ENCODE peak calls at places on chromosomes 11 and 22, in four cellular contexts. J is K562, F is neuronal stem cell, N is astrocyte. V is an unnamed sample.

GRCh38 chr11:35173620-35174278 is 34.8 kb downstream of the CD44 start:
- DNase-seq in F (no peak), J (no peak), N (no peak), V (no peak)

GRCh38 chr11:43547900-43548381 is 132.6 kb upstream of the HSD17B12 start:
- DNase-seq in F (no peak), J (peak; percentile 58), N (no peak), V (no peak)

GRCh38 chr11:285894-286220 is 3.1 kb upstream of the PGGHG start:
- DNase-seq in F (no peak), N (no peak), J (no peak), V (no peak)

GRCh38 chr11:27485930-27486773 is 13.6 kb upstream of the LGR4 start:
- DNase-seq in J (peak; percentile 75), F (peak; percentile 56), N (peak; percentile 31), V (peak; percentile 57)

GRCh38 chr11:85740464-85741400 is 54.7 kb upstream of the CCDC89 start:
- DNase-seq in F (no peak), J (no peak), N (no peak), V (no peak)

GRCh38 chr22:30114356-30114755 is 34.1 kb downstream of the HORMAD2 start:
- DNase-seq in J (no peak), N (no peak), F (no peak), V (no peak)

GRCh38 chr11:129608711-129609110 is 206.9 kb upstream of the TMEM45B start:
- DNase-seq in F (no peak), N (no peak), J (no peak), V (no peak)

GRCh38 chr11:116035972-116036371 is 531.8 kb upstream of the CADM1 start:
- DNase-seq in J (no peak), N (no peak), F (no peak), V (no peak)

GRCh38 chr11:61108847-61109585 is 6.7 kb downstream of the CD5 start:
- DNase-seq in F (no peak), N (no peak), J (no peak), V (no peak)

GRCh38 chr11:22938691-22939090 is 78.4 kb upstream of the CCDC179 start:
- DNase-seq in N (no peak), F (no peak), J (no peak), V (no peak)

GRCh38 chr11:86207413-86207812 is 37.1 kb upstream of the EED start:
- DNase-seq in F (no peak), J (no peak), N (no peak), V (no peak)

GRCh38 chr11:2768471-2769408 is 68.9 kb upstream of the KCNQ1OT1 start:
- DNase-seq in J (peak; percentile 63), N (peak; percentile 78), F (no peak), V (peak; percentile 50)

GRCh38 chr11:112797653-112798293 is 163.4 kb upstream of the NCAM1 start:
- DNase-seq in N (no peak), J (peak; percentile 65), F (peak; percentile 35), V (peak; percentile 84)

GRCh38 chr22:31556627-31557203 is 60.4 kb downstream of the SFI1 start:
- DNase-seq in J (peak; percentile 41), N (no peak), F (peak; percentile 9), V (peak; percentile 41)

GRCh38 chr11:19536131-19536530 is 176.5 kb upstream of the NAV2 start:
- DNase-seq in N (no peak), F (no peak), J (no peak), V (no peak)

GRCh38 chr22:30574095-30574981 is at the start of gene GAL3ST1:
- DNase-seq in N (no peak), J (no peak), F (peak; percentile 45), V (peak; percentile 30)

GRCh38 chr11:133219543-133219942 is 312.8 kb downstream of the OPCML start:
- DNase-seq in N (no peak), J (peak; percentile 1), F (no peak), V (peak; percentile 18)

GRCh38 chr22:42280140-42280539 is 9.7 kb upstream of the TCF20 start:
- DNase-seq in F (no peak), J (no peak), N (no peak), V (no peak)

GRCh38 chr22:27133951-27134664 is 476.7 kb downstream of the MIAT start:
- DNase-seq in J (peak; percentile 35), F (no peak), N (peak; percentile 95), V (peak; percentile 27)

GRCh38 chr11:96054870-96055705 is 131.2 kb upstream of the MTMR2 start:
- DNase-seq in J (peak; percentile 43), F (peak; percentile 71), N (peak; percentile 41), V (peak; percentile 71)

GRCh38 chr22:17981497-17981896 is 42.9 kb downstream of the MICAL3 start:
- DNase-seq in F (no peak), N (no peak), J (no peak), V (no peak)

GRCh38 chr22:19504900-19505734 is 19.1 kb downstream of the CLDN5 start:
- DNase-seq in N (no peak), F (no peak), J (no peak), V (no peak)

GRCh38 chr11:101848262-101848661 is 66.5 kb upstream of the CEP126 start:
- DNase-seq in J (peak; percentile 6), F (no peak), N (no peak), V (no peak)

GRCh38 chr11:46890665-46891064 is 27.7 kb downstream of the LRP4 start:
- DNase-seq in F (no peak), N (no peak), J (no peak), V (no peak)

GRCh38 chr11:72411623-72412532 is 22.5 kb downstream of the CLPB start:
- DNase-seq in J (peak; percentile 78), F (no peak), N (no peak), V (peak; percentile 71)

GRCh38 chr11:117597083-117597482 is 199.9 kb downstream of the DSCAML1 start:
- DNase-seq in J (peak; percentile 59), N (peak; percentile 14), F (peak; percentile 66), V (peak; percentile 76)

GRCh38 chr11:17462940-17463339 is 13.7 kb downstream of the ABCC8 start:
- DNase-seq in F (no peak), N (no peak), J (peak; percentile 24), V (no peak)

GRCh38 chr11:1570001-1570453 is 2.0 kb downstream of the DUSP8 start:
- DNase-seq in F (no peak), J (no peak), N (no peak), V (no peak)

GRCh38 chr22:42656578-42656977 is 7.4 kb upstream of the CYB5R3 start:
- DNase-seq in J (no peak), N (no peak), F (no peak), V (no peak)

GRCh38 chr11:96338910-96339703 is 3.9 kb downstream of the MAML2 start:
- DNase-seq in N (peak; percentile 81), F (no peak), J (no peak), V (peak; percentile 52)

GRCh38 chr11:67644042-67644441 is 4.5 kb upstream of the TBX10 start:
- DNase-seq in J (peak; percentile 54), F (no peak), N (no peak), V (peak; percentile 69)

GRCh38 chr11:57637626-57638004 is 12.1 kb downstream of the YPEL4 start:
- DNase-seq in N (no peak), F (no peak), J (no peak), V (peak; percentile 95)

GRCh38 chr11:80844110-80844509 is 1403.3 kb upstream of the TENM4 start:
- DNase-seq in N (no peak), F (no peak), J (no peak), V (peak; percentile 34)

GRCh38 chr11:64876835-64877341 is 1.5 kb downstream of the EHD1 start:
- DNase-seq in N (no peak), J (no peak), F (no peak), V (peak; percentile 37)

GRCh38 chr11:65163684-65164083 is 6.3 kb upstream of the SPDYC start:
- DNase-seq in J (no peak), N (no peak), F (no peak), V (no peak)

GRCh38 chr22:20093437-20093836 is 13.4 kb downstream of the DGCR8 start:
- DNase-seq in F (no peak), N (no peak), J (no peak), V (no peak)

GRCh38 chr11:79487412-79487811 is 46.6 kb upstream of the TENM4 start:
- DNase-seq in F (no peak), J (no peak), N (no peak), V (no peak)

GRCh38 chr11:68657021-68657780 is 27.1 kb upstream of the GAL start:
- DNase-seq in F (no peak), N (no peak), J (no peak), V (no peak)

GRCh38 chr22:37254867-37255233 is 10.8 kb upstream of the RAC2 start:
- DNase-seq in F (no peak), J (peak; percentile 47), N (peak; percentile 74), V (no peak)

GRCh38 chr11:112016765-112017356 is 8.3 kb upstream of the DLAT start:
- DNase-seq in F (peak; percentile 3), N (peak; percentile 40), J (no peak), V (no peak)

GRCh38 chr11:75583710-75584658 is 21.9 kb downstream of the SERPINH1 start:
- DNase-seq in N (peak; percentile 76), F (peak; percentile 69), J (peak; percentile 46), V (peak; percentile 87)

GRCh38 chr11:75579841-75580240 is 17.8 kb downstream of the SERPINH1 start:
- DNase-seq in F (no peak), N (no peak), J (no peak), V (no peak)

GRCh38 chr11:75585271-75585670 is 23.2 kb downstream of the SERPINH1 start:
- DNase-seq in J (no peak), F (no peak), N (no peak), V (no peak)

GRCh38 chr11:75582461-75582934 is 20.4 kb downstream of the SERPINH1 start:
- DNase-seq in F (no peak), J (no peak), N (no peak), V (no peak)

GRCh38 chr11:75582935-75583709 is 21.1 kb downstream of the SERPINH1 start:
- DNase-seq in J (peak; percentile 55), N (peak; percentile 60), F (peak; percentile 81), V (peak; percentile 95)
- H3K9ac ChIP-seq in J (peak overlapping the region; percentile 61), N (peak overlapping the region; percentile 95), F (peak overlapping the region; percentile 94), V (peak overlapping the region; percentile 82)

DNA sequence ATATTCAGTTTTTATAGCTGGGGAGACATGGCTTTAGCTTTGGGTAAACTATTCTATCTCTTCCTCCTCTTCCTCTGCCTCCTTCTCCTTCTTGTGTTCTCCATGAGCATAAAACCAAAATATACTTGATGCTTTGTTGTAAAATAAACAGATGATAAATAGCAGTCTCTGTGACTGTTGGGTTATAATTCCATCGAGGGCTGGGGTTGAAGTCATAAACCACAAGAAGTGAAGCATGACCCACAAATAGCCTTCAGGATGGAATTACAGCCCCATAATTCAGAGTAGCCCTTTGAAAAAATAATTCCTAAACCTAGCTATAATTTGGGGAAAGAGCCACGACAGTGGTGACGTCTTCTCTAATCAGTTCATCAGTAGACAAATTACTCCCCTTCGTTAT is 177.7 kb downstream of the SNX19 start:
- DNase-seq in J (no peak), N (peak; percentile 90), F (no peak), V (no peak)
- H3K9ac ChIP-seq in J (no peak overlapping the region), N (peak overlapping the region; percentile 64), F (no peak overlapping the region), V (no peak overlapping the region)

DNA sequence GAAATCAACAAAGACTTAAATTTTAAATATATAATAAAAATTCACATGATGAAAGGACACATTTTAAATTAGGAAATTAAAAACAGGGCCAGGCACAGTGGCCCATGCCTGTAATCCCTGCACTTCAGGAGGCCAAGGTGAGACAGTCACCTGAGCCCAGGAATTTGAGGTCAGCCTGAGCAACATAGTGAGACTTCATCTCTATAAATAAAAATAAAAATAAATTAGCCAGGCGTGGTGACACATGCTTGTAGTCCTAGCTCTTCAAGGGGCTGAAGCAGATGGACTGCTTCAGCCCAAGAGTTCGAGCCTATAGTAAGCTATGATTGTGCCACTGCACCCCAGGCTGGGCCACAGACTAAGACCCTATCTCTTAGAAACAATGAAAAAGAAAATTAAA is 29.3 kb downstream of the RRAS2 start:
- DNase-seq in J (no peak), F (no peak), N (no peak), V (no peak)
- H3K9ac ChIP-seq in J (no peak overlapping the region), F (no peak overlapping the region), N (no peak overlapping the region), V (no peak overlapping the region)

GRCh38 chr22:28855355-28856094 is 27.8 kb upstream of the ZNRF3 start:
- DNase-seq in N (peak; percentile 39), F (peak; percentile 68), J (peak; percentile 70), V (peak; percentile 81)
- H3K9ac ChIP-seq in N (no peak overlapping the region), F (no peak overlapping the region), J (no peak overlapping the region), V (no peak overlapping the region)

V was measured in mesendoderm.